ENCODE peak calls at places on chromosome 1, in nine cellular contexts. One of them, this sample, is unnamed.

GRCh38 chr1:206570529-206570928 is 41.7 kb downstream of the EIF2D start:
- DNase-seq in stimulated activated CD4-positive, alpha-beta T cell treated with anti-CD3 and anti-CD28 coated beads, Interleukin-12 subunit alpha, Interleukin-12 subunit beta, amount 100 ng/mL, for 48 hours: no peak
- DNase-seq in HEK293T: no peak
- DNase-seq in H9: no peak
- DNase-seq in lower leg skin: no peak
- DNase-seq in AG10803: no peak
- DNase-seq in memory B cell: no peak
- DNase-seq in NCI-H1105 treated with DMSO at 0.1 percent for 48 hours: no peak
- DNase-seq in NCI-H2081: no peak
- DNase-seq in this sample: no peak

GRCh38 chr1:27166351-27166802 is 11.5 kb upstream of the SLC9A1 start:
- DNase-seq in lower leg skin: no peak
- DNase-seq in AG10803: no peak
- DNase-seq in stimulated activated CD4-positive, alpha-beta T cell treated with anti-CD3 and anti-CD28 coated beads, Interleukin-12 subunit alpha, Interleukin-12 subunit beta, amount 100 ng/mL, for 48 hours: no peak
- DNase-seq in NCI-H2081: no peak
- DNase-seq in H9: no peak
- DNase-seq in HEK293T: no peak
- DNase-seq in NCI-H1105 treated with DMSO at 0.1 percent for 48 hours: no peak
- DNase-seq in memory B cell: no peak
- DNase-seq in this sample: no peak

GRCh38 chr1:2968471-2968881 is 52.8 kb upstream of the ACTRT2 start:
- DNase-seq in NCI-H1105 treated with DMSO at 0.1 percent for 48 hours: no peak
- DNase-seq in stimulated activated CD4-positive, alpha-beta T cell treated with anti-CD3 and anti-CD28 coated beads, Interleukin-12 subunit alpha, Interleukin-12 subunit beta, amount 100 ng/mL, for 48 hours: no peak
- DNase-seq in memory B cell: no peak
- DNase-seq in H9: no peak
- DNase-seq in AG10803: no peak
- DNase-seq in lower leg skin: no peak
- DNase-seq in NCI-H2081: no peak
- DNase-seq in HEK293T: no peak
- DNase-seq in this sample: no peak

GRCh38 chr1:201889092-201889968 is 632 bp downstream of the SHISA4 start:
- DNase-seq in stimulated activated CD4-positive, alpha-beta T cell treated with anti-CD3 and anti-CD28 coated beads, Interleukin-12 subunit alpha, Interleukin-12 subunit beta, amount 100 ng/mL, for 48 hours: no peak
- DNase-seq in lower leg skin: no peak
- DNase-seq in AG10803: no peak
- DNase-seq in NCI-H1105 treated with DMSO at 0.1 percent for 48 hours: no peak
- DNase-seq in H9: no peak
- DNase-seq in NCI-H2081: no peak
- DNase-seq in HEK293T: no peak
- DNase-seq in memory B cell: no peak
- DNase-seq in this sample: no peak

GRCh38 chr1:18058522-18058921 is 49.1 kb upstream of the IGSF21 start:
- DNase-seq in H9: no peak
- DNase-seq in stimulated activated CD4-positive, alpha-beta T cell treated with anti-CD3 and anti-CD28 coated beads, Interleukin-12 subunit alpha, Interleukin-12 subunit beta, amount 100 ng/mL, for 48 hours: no peak
- DNase-seq in memory B cell: no peak
- DNase-seq in AG10803: no peak
- DNase-seq in lower leg skin: no peak
- DNase-seq in NCI-H2081: no peak
- DNase-seq in HEK293T: no peak
- DNase-seq in NCI-H1105 treated with DMSO at 0.1 percent for 48 hours: no peak
- DNase-seq in this sample: no peak

GRCh38 chr1:117695796-117696505 is 90.1 kb downstream of the TENT5C start:
- DNase-seq in lower leg skin: no peak
- DNase-seq in HEK293T: no peak
- DNase-seq in H9: peak
- DNase-seq in NCI-H1105 treated with DMSO at 0.1 percent for 48 hours: no peak
- DNase-seq in stimulated activated CD4-positive, alpha-beta T cell treated with anti-CD3 and anti-CD28 coated beads, Interleukin-12 subunit alpha, Interleukin-12 subunit beta, amount 100 ng/mL, for 48 hours: no peak
- DNase-seq in NCI-H2081: no peak
- DNase-seq in memory B cell: no peak
- DNase-seq in AG10803: peak
- DNase-seq in this sample: no peak

GRCh38 chr1:43292679-43293078 is 7.3 kb upstream of the C1orf210 start:
- DNase-seq in NCI-H1105 treated with DMSO at 0.1 percent for 48 hours: no peak
- DNase-seq in HEK293T: no peak
- DNase-seq in H9: no peak
- DNase-seq in stimulated activated CD4-positive, alpha-beta T cell treated with anti-CD3 and anti-CD28 coated beads, Interleukin-12 subunit alpha, Interleukin-12 subunit beta, amount 100 ng/mL, for 48 hours: no peak
- DNase-seq in AG10803: no peak
- DNase-seq in memory B cell: no peak
- DNase-seq in lower leg skin: no peak
- DNase-seq in NCI-H2081: no peak
- DNase-seq in this sample: no peak

GRCh38 chr1:52887483-52887882 is 34.1 kb downstream of the ECHDC2 start:
- DNase-seq in lower leg skin: no peak
- DNase-seq in stimulated activated CD4-positive, alpha-beta T cell treated with anti-CD3 and anti-CD28 coated beads, Interleukin-12 subunit alpha, Interleukin-12 subunit beta, amount 100 ng/mL, for 48 hours: no peak
- DNase-seq in NCI-H2081: no peak
- DNase-seq in NCI-H1105 treated with DMSO at 0.1 percent for 48 hours: no peak
- DNase-seq in HEK293T: no peak
- DNase-seq in H9: no peak
- DNase-seq in memory B cell: no peak
- DNase-seq in AG10803: no peak
- DNase-seq in this sample: no peak

GRCh38 chr1:90443340-90443739 is 273.8 kb downstream of the BARHL2 start:
- DNase-seq in NCI-H2081: no peak
- DNase-seq in HEK293T: no peak
- DNase-seq in memory B cell: no peak
- DNase-seq in AG10803: no peak
- DNase-seq in H9: no peak
- DNase-seq in stimulated activated CD4-positive, alpha-beta T cell treated with anti-CD3 and anti-CD28 coated beads, Interleukin-12 subunit alpha, Interleukin-12 subunit beta, amount 100 ng/mL, for 48 hours: no peak
- DNase-seq in lower leg skin: no peak
- DNase-seq in NCI-H1105 treated with DMSO at 0.1 percent for 48 hours: no peak
- DNase-seq in this sample: no peak

GRCh38 chr1:241532173-241532553 is at the start of gene KMO:
- DNase-seq in AG10803: no peak
- DNase-seq in NCI-H1105 treated with DMSO at 0.1 percent for 48 hours: no peak
- DNase-seq in HEK293T: no peak
- DNase-seq in lower leg skin: no peak
- DNase-seq in stimulated activated CD4-positive, alpha-beta T cell treated with anti-CD3 and anti-CD28 coated beads, Interleukin-12 subunit alpha, Interleukin-12 subunit beta, amount 100 ng/mL, for 48 hours: no peak
- DNase-seq in H9: no peak
- DNase-seq in memory B cell: no peak
- DNase-seq in NCI-H2081: peak
- DNase-seq in this sample: no peak

GRCh38 chr1:184210048-184210447 is 158.5 kb downstream of the TSEN15 start:
- DNase-seq in HEK293T: no peak
- DNase-seq in NCI-H1105 treated with DMSO at 0.1 percent for 48 hours: no peak
- DNase-seq in NCI-H2081: no peak
- DNase-seq in AG10803: peak
- DNase-seq in lower leg skin: no peak
- DNase-seq in memory B cell: no peak
- DNase-seq in H9: no peak
- DNase-seq in stimulated activated CD4-positive, alpha-beta T cell treated with anti-CD3 and anti-CD28 coated beads, Interleukin-12 subunit alpha, Interleukin-12 subunit beta, amount 100 ng/mL, for 48 hours: no peak
- DNase-seq in this sample: no peak

GRCh38 chr1:248324468-248324867 is at the start of gene OR2M7:
- DNase-seq in memory B cell: no peak
- DNase-seq in HEK293T: no peak
- DNase-seq in H9: no peak
- DNase-seq in AG10803: no peak
- DNase-seq in lower leg skin: no peak
- DNase-seq in NCI-H2081: no peak
- DNase-seq in NCI-H1105 treated with DMSO at 0.1 percent for 48 hours: no peak
- DNase-seq in stimulated activated CD4-positive, alpha-beta T cell treated with anti-CD3 and anti-CD28 coated beads, Interleukin-12 subunit alpha, Interleukin-12 subunit beta, amount 100 ng/mL, for 48 hours: no peak
- DNase-seq in this sample: no peak

GRCh38 chr1:228810385-228810784 is 75.1 kb downstream of the RHOU start:
- DNase-seq in HEK293T: no peak
- DNase-seq in stimulated activated CD4-positive, alpha-beta T cell treated with anti-CD3 and anti-CD28 coated beads, Interleukin-12 subunit alpha, Interleukin-12 subunit beta, amount 100 ng/mL, for 48 hours: no peak
- DNase-seq in memory B cell: no peak
- DNase-seq in NCI-H2081: no peak
- DNase-seq in AG10803: no peak
- DNase-seq in lower leg skin: no peak
- DNase-seq in NCI-H1105 treated with DMSO at 0.1 percent for 48 hours: no peak
- DNase-seq in H9: no peak
- DNase-seq in this sample: no peak

GRCh38 chr1:234721476-234722266 is 111.7 kb upstream of the IRF2BP2 start:
- DNase-seq in H9: no peak
- DNase-seq in NCI-H1105 treated with DMSO at 0.1 percent for 48 hours: no peak
- DNase-seq in AG10803: peak
- DNase-seq in HEK293T: no peak
- DNase-seq in NCI-H2081: no peak
- DNase-seq in stimulated activated CD4-positive, alpha-beta T cell treated with anti-CD3 and anti-CD28 coated beads, Interleukin-12 subunit alpha, Interleukin-12 subunit beta, amount 100 ng/mL, for 48 hours: no peak
- DNase-seq in lower leg skin: no peak
- DNase-seq in memory B cell: no peak
- DNase-seq in this sample: no peak

GRCh38 chr1:247448107-247448778 is 9.7 kb downstream of the OR2B11 start:
- DNase-seq in NCI-H1105 treated with DMSO at 0.1 percent for 48 hours: peak
- DNase-seq in NCI-H2081: peak
- DNase-seq in H9: peak
- DNase-seq in memory B cell: no peak
- DNase-seq in AG10803: peak
- DNase-seq in HEK293T: peak
- DNase-seq in stimulated activated CD4-positive, alpha-beta T cell treated with anti-CD3 and anti-CD28 coated beads, Interleukin-12 subunit alpha, Interleukin-12 subunit beta, amount 100 ng/mL, for 48 hours: no peak
- DNase-seq in lower leg skin: peak
- DNase-seq in this sample: no peak

GRCh38 chr1:147084273-147085096 is 87.8 kb downstream of the PRKAB2 start:
- DNase-seq in NCI-H1105 treated with DMSO at 0.1 percent for 48 hours: peak
- DNase-seq in stimulated activated CD4-positive, alpha-beta T cell treated with anti-CD3 and anti-CD28 coated beads, Interleukin-12 subunit alpha, Interleukin-12 subunit beta, amount 100 ng/mL, for 48 hours: peak
- DNase-seq in NCI-H2081: peak
- DNase-seq in lower leg skin: peak
- DNase-seq in HEK293T: peak
- DNase-seq in memory B cell: peak
- DNase-seq in AG10803: peak
- DNase-seq in H9: peak
- DNase-seq in this sample: peak

GRCh38 chr1:25504706-25505560 is 38.5 kb upstream of the LDLRAP1 start:
- DNase-seq in HEK293T: no peak
- DNase-seq in H9: no peak
- DNase-seq in lower leg skin: peak
- DNase-seq in NCI-H2081: no peak
- DNase-seq in memory B cell: no peak
- DNase-seq in stimulated activated CD4-positive, alpha-beta T cell treated with anti-CD3 and anti-CD28 coated beads, Interleukin-12 subunit alpha, Interleukin-12 subunit beta, amount 100 ng/mL, for 48 hours: no peak
- DNase-seq in NCI-H1105 treated with DMSO at 0.1 percent for 48 hours: no peak
- DNase-seq in AG10803: peak
- DNase-seq in this sample: no peak

GRCh38 chr1:240304466-240304865 is 212.8 kb downstream of the FMN2 start:
- DNase-seq in HEK293T: no peak
- DNase-seq in memory B cell: no peak
- DNase-seq in H9: no peak
- DNase-seq in NCI-H1105 treated with DMSO at 0.1 percent for 48 hours: no peak
- DNase-seq in lower leg skin: no peak
- DNase-seq in NCI-H2081: peak
- DNase-seq in AG10803: no peak
- DNase-seq in stimulated activated CD4-positive, alpha-beta T cell treated with anti-CD3 and anti-CD28 coated beads, Interleukin-12 subunit alpha, Interleukin-12 subunit beta, amount 100 ng/mL, for 48 hours: no peak
- DNase-seq in this sample: no peak

GRCh38 chr1:22975694-22976093 is 3.0 kb upstream of the LACTBL1 start:
- DNase-seq in NCI-H1105 treated with DMSO at 0.1 percent for 48 hours: no peak
- DNase-seq in lower leg skin: peak
- DNase-seq in AG10803: peak
- DNase-seq in HEK293T: no peak
- DNase-seq in memory B cell: no peak
- DNase-seq in stimulated activated CD4-positive, alpha-beta T cell treated with anti-CD3 and anti-CD28 coated beads, Interleukin-12 subunit alpha, Interleukin-12 subunit beta, amount 100 ng/mL, for 48 hours: no peak
- DNase-seq in NCI-H2081: no peak
- DNase-seq in H9: no peak
- DNase-seq in this sample: no peak

GRCh38 chr1:62590255-62590969 is 6.9 kb upstream of the ANGPTL3 start:
- DNase-seq in H9: no peak
- DNase-seq in stimulated activated CD4-positive, alpha-beta T cell treated with anti-CD3 and anti-CD28 coated beads, Interleukin-12 subunit alpha, Interleukin-12 subunit beta, amount 100 ng/mL, for 48 hours: no peak
- DNase-seq in AG10803: no peak
- DNase-seq in memory B cell: no peak
- DNase-seq in lower leg skin: no peak
- DNase-seq in HEK293T: no peak
- DNase-seq in NCI-H1105 treated with DMSO at 0.1 percent for 48 hours: no peak
- DNase-seq in NCI-H2081: no peak
- DNase-seq in this sample: no peak

GRCh38 chr1:108601708-108602410 is 42.0 kb downstream of the EEIG2 start:
- DNase-seq in AG10803: peak
- DNase-seq in NCI-H1105 treated with DMSO at 0.1 percent for 48 hours: no peak
- DNase-seq in H9: no peak
- DNase-seq in HEK293T: no peak
- DNase-seq in NCI-H2081: no peak
- DNase-seq in memory B cell: no peak
- DNase-seq in lower leg skin: no peak
- DNase-seq in stimulated activated CD4-positive, alpha-beta T cell treated with anti-CD3 and anti-CD28 coated beads, Interleukin-12 subunit alpha, Interleukin-12 subunit beta, amount 100 ng/mL, for 48 hours: no peak
- DNase-seq in this sample: no peak

GRCh38 chr1:161244888-161245287 is 6.9 kb upstream of the NR1I3 start:
- DNase-seq in AG10803: no peak
- DNase-seq in lower leg skin: no peak
- DNase-seq in NCI-H2081: no peak
- DNase-seq in HEK293T: no peak
- DNase-seq in stimulated activated CD4-positive, alpha-beta T cell treated with anti-CD3 and anti-CD28 coated beads, Interleukin-12 subunit alpha, Interleukin-12 subunit beta, amount 100 ng/mL, for 48 hours: no peak
- DNase-seq in NCI-H1105 treated with DMSO at 0.1 percent for 48 hours: no peak
- DNase-seq in H9: no peak
- DNase-seq in memory B cell: no peak
- DNase-seq in this sample: no peak

GRCh38 chr1:247335871-247336270 is 4.2 kb upstream of the ZNF496 start:
- DNase-seq in stimulated activated CD4-positive, alpha-beta T cell treated with anti-CD3 and anti-CD28 coated beads, Interleukin-12 subunit alpha, Interleukin-12 subunit beta, amount 100 ng/mL, for 48 hours: no peak
- DNase-seq in H9: peak
- DNase-seq in memory B cell: no peak
- DNase-seq in NCI-H1105 treated with DMSO at 0.1 percent for 48 hours: no peak
- DNase-seq in lower leg skin: no peak
- DNase-seq in HEK293T: no peak
- DNase-seq in AG10803: no peak
- DNase-seq in NCI-H2081: peak
- DNase-seq in this sample: no peak